ENCODE peak calls at places on chromosomes 2 and 18, in five cellular contexts. One of them, this sample, is unnamed.

GRCh38 chr2:158112971-158113370 is 11.3 kb downstream of the UPP2 start:
- DNase-seq in A549: no peak
- DNase-seq in foreskin keratinocyte: no peak
- DNase-seq in tibial nerve: no peak
- DNase-seq in esophagus muscularis mucosa: no peak
- DNase-seq in this sample: no peak

GRCh38 chr2:69226886-69227285 is 160.1 kb downstream of the GFPT1 start:
- DNase-seq in A549: no peak
- DNase-seq in foreskin keratinocyte: no peak
- DNase-seq in tibial nerve: no peak
- DNase-seq in esophagus muscularis mucosa: peak; percentile 62
- DNase-seq in this sample: no peak

GRCh38 chr2:231977430-231977829 is 15.9 kb downstream of the DIS3L2 start:
- DNase-seq in A549: no peak
- DNase-seq in foreskin keratinocyte: no peak
- DNase-seq in tibial nerve: no peak
- DNase-seq in esophagus muscularis mucosa: no peak
- DNase-seq in this sample: no peak

GRCh38 chr2:60075048-60075447 is 478.4 kb downstream of the BCL11A start:
- DNase-seq in A549: no peak
- DNase-seq in foreskin keratinocyte: no peak
- DNase-seq in tibial nerve: no peak
- DNase-seq in esophagus muscularis mucosa: no peak
- DNase-seq in this sample: no peak

GRCh38 chr2:175036582-175037018 is 31.4 kb upstream of the CHN1 start:
- DNase-seq in A549: peak; percentile 44
- DNase-seq in foreskin keratinocyte: no peak
- DNase-seq in tibial nerve: no peak
- DNase-seq in esophagus muscularis mucosa: no peak
- DNase-seq in this sample: no peak

GRCh38 chr2:137764638-137765037 is 199.6 kb upstream of the HNMT start:
- DNase-seq in A549: no peak
- DNase-seq in foreskin keratinocyte: no peak
- DNase-seq in tibial nerve: no peak
- DNase-seq in esophagus muscularis mucosa: no peak
- DNase-seq in this sample: no peak

GRCh38 chr18:73549236-73549635 is 598.4 kb downstream of the FBXO15 start:
- DNase-seq in A549: no peak
- DNase-seq in foreskin keratinocyte: no peak
- DNase-seq in tibial nerve: no peak
- DNase-seq in esophagus muscularis mucosa: no peak
- DNase-seq in this sample: no peak

GRCh38 chr2:168401771-168402170 is 54.3 kb upstream of the CERS6 start:
- DNase-seq in A549: no peak
- DNase-seq in foreskin keratinocyte: no peak
- DNase-seq in tibial nerve: no peak
- DNase-seq in esophagus muscularis mucosa: no peak
- DNase-seq in this sample: no peak

GRCh38 chr2:152730591-152731333 is 12.3 kb downstream of the ARL6IP6 start:
- DNase-seq in A549: no peak
- DNase-seq in foreskin keratinocyte: no peak
- DNase-seq in tibial nerve: peak; percentile 5
- DNase-seq in esophagus muscularis mucosa: no peak
- DNase-seq in this sample: no peak

GRCh38 chr18:54532222-54532621 is 58.8 kb upstream of the DYNAP start:
- DNase-seq in A549: no peak
- DNase-seq in foreskin keratinocyte: no peak
- DNase-seq in tibial nerve: no peak
- DNase-seq in esophagus muscularis mucosa: no peak
- DNase-seq in this sample: no peak

GRCh38 chr18:54531402-54532065 is 59.5 kb upstream of the DYNAP start:
- DNase-seq in A549: no peak
- DNase-seq in foreskin keratinocyte: peak; percentile 17
- DNase-seq in tibial nerve: no peak
- DNase-seq in esophagus muscularis mucosa: no peak
- DNase-seq in this sample: no peak

GRCh38 chr18:54529444-54529843 is 61.6 kb upstream of the DYNAP start:
- DNase-seq in A549: no peak
- DNase-seq in foreskin keratinocyte: no peak
- DNase-seq in tibial nerve: no peak
- DNase-seq in esophagus muscularis mucosa: no peak
- DNase-seq in this sample: no peak

GRCh38 chr18:54530285-54530684 is 60.8 kb upstream of the DYNAP start:
- DNase-seq in A549: no peak
- DNase-seq in foreskin keratinocyte: no peak
- DNase-seq in tibial nerve: no peak
- DNase-seq in esophagus muscularis mucosa: no peak
- DNase-seq in this sample: no peak

GRCh38 chr18:54532962-54533361 is 58.1 kb upstream of the DYNAP start:
- DNase-seq in A549: no peak
- DNase-seq in foreskin keratinocyte: no peak
- DNase-seq in tibial nerve: no peak
- DNase-seq in esophagus muscularis mucosa: no peak
- DNase-seq in this sample: no peak
- H3K27ac ChIP-seq in A549: no peak overlapping the region
- H3K27ac ChIP-seq in foreskin keratinocyte: no peak overlapping the region
- H3K27ac ChIP-seq in tibial nerve: no peak overlapping the region
- H3K27ac ChIP-seq in esophagus muscularis mucosa: no peak overlapping the region
- H3K27ac ChIP-seq in this sample: no peak overlapping the region

DNA sequence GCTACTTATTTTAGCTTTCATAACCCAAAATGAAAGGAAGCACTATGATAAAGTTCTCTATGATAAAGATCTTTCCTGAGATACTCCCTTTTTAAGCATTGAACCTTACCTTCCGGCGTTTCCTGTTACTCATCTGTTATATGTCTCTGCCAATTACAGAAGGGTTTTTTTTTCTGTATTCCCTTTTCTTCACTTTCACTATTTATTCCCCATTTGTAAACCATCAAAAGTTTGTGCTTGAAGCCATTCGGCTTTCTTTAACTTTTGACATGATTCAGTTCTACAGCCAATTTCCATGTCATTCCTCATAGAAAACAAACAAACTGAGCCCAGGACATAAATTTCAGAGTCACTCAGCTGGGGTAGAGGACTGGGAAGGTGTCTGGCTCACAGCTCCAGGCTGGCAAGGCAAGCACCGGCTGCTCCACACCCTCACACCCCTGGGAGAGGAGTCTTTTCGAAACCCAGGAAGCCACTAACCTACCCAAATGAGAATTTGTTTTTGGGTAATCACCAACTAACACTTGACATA is 429.4 kb upstream of the TRIB2 start:
- DNase-seq in A549: no peak
- DNase-seq in foreskin keratinocyte: peak; percentile 31
- DNase-seq in tibial nerve: no peak
- DNase-seq in esophagus muscularis mucosa: no peak
- DNase-seq in this sample: no peak
- H3K4me1 ChIP-seq in A549: no peaks in the 10 kb centered on the region
- H3K4me1 ChIP-seq in foreskin keratinocyte: peaks cover 3% of the 10 kb centered on the region
- H3K4me1 ChIP-seq in tibial nerve: no peaks in the 10 kb centered on the region
- H3K4me1 ChIP-seq in esophagus muscularis mucosa: peaks cover 14% of the 10 kb centered on the region
- H3K4me1 ChIP-seq in this sample: no peaks in the 10 kb centered on the region

GRCh38 chr18:54775686-54776085 is 52.6 kb upstream of the RAB27B start:
- DNase-seq in A549: peak; percentile 62
- DNase-seq in foreskin keratinocyte: peak; percentile 46
- DNase-seq in tibial nerve: no peak
- DNase-seq in esophagus muscularis mucosa: no peak
- DNase-seq in this sample: no peak
- H3K27ac ChIP-seq in A549: peak overlapping the region; percentile 96
- H3K27ac ChIP-seq in foreskin keratinocyte: peak overlapping the region; percentile 95
- H3K27ac ChIP-seq in tibial nerve: no peak overlapping the region
- H3K27ac ChIP-seq in esophagus muscularis mucosa: no peak overlapping the region
- H3K27ac ChIP-seq in this sample: no peak overlapping the region

GRCh38 chr2:196226058-196226747 is 54.8 kb upstream of the STK17B start:
- DNase-seq in A549: no peak
- DNase-seq in foreskin keratinocyte: no peak
- DNase-seq in tibial nerve: no peak
- DNase-seq in esophagus muscularis mucosa: no peak
- DNase-seq in this sample: no peak

GRCh38 chr2:196229013-196229412 is 57.6 kb upstream of the STK17B start:
- DNase-seq in A549: no peak
- DNase-seq in foreskin keratinocyte: no peak
- DNase-seq in tibial nerve: no peak
- DNase-seq in esophagus muscularis mucosa: no peak
- DNase-seq in this sample: no peak

GRCh38 chr2:196230460-196230859 is 59.1 kb upstream of the STK17B start:
- DNase-seq in A549: no peak
- DNase-seq in foreskin keratinocyte: no peak
- DNase-seq in tibial nerve: no peak
- DNase-seq in esophagus muscularis mucosa: no peak
- DNase-seq in this sample: no peak

GRCh38 chr2:196233033-196233807 is 61.8 kb upstream of the STK17B start:
- DNase-seq in A549: peak; percentile 5
- DNase-seq in foreskin keratinocyte: peak; percentile 95
- DNase-seq in tibial nerve: peak; percentile 29
- DNase-seq in esophagus muscularis mucosa: no peak
- DNase-seq in this sample: peak; percentile 48

GRCh38 chr2:196230051-196230450 is 58.7 kb upstream of the STK17B start:
- DNase-seq in A549: no peak
- DNase-seq in foreskin keratinocyte: no peak
- DNase-seq in tibial nerve: no peak
- DNase-seq in esophagus muscularis mucosa: no peak
- DNase-seq in this sample: no peak
- H3K4me1 ChIP-seq in A549: peaks cover 19% of the 10 kb centered on the region
- H3K4me1 ChIP-seq in foreskin keratinocyte: peaks cover 35% of the 10 kb centered on the region
- H3K4me1 ChIP-seq in tibial nerve: no peaks in the 10 kb centered on the region
- H3K4me1 ChIP-seq in esophagus muscularis mucosa: peaks cover 13% of the 10 kb centered on the region
- H3K4me1 ChIP-seq in this sample: peaks cover 19% of the 10 kb centered on the region

GRCh38 chr2:20648831-20649230 is 2.1 kb downstream of the HS1BP3 start:
- DNase-seq in A549: no peak
- DNase-seq in foreskin keratinocyte: no peak
- DNase-seq in tibial nerve: no peak
- DNase-seq in esophagus muscularis mucosa: no peak
- DNase-seq in this sample: no peak
- H3K27ac ChIP-seq in A549: no peak overlapping the region
- H3K27ac ChIP-seq in foreskin keratinocyte: no peak overlapping the region
- H3K27ac ChIP-seq in tibial nerve: no peak overlapping the region
- H3K27ac ChIP-seq in esophagus muscularis mucosa: peak overlapping the region; percentile 98
- H3K27ac ChIP-seq in this sample: no peak overlapping the region